ENCODE peak calls at places on chromosomes 3 and 15, in eight cellular contexts. One of them, this sample, is unnamed.

GRCh38 chr15:62569460-62570404 is 404.6 kb upstream of the C2CD4B start:
- DNase-seq in fibroblast of lung: peak; percentile 87
- DNase-seq in A673: no peak
- DNase-seq in GM12878: no peak
- DNase-seq in BJ: peak; percentile 79
- DNase-seq in Panc1: no peak
- DNase-seq in fibroblast of mammary gland: peak; percentile 56
- DNase-seq in AG10803: peak; percentile 94
- DNase-seq in this sample: peak; percentile 95

GRCh38 chr15:81357178-81357686 is 16.8 kb downstream of the TMC3 start:
- DNase-seq in fibroblast of lung: no peak
- DNase-seq in A673: peak; percentile 9
- DNase-seq in GM12878: no peak
- DNase-seq in BJ: no peak
- DNase-seq in Panc1: no peak
- DNase-seq in fibroblast of mammary gland: no peak
- DNase-seq in AG10803: no peak
- DNase-seq in this sample: no peak

GRCh38 chr3:8579101-8579500 is 65.5 kb downstream of the SSUH2 start:
- DNase-seq in fibroblast of lung: peak; percentile 41
- DNase-seq in A673: no peak
- DNase-seq in GM12878: peak; percentile 51
- DNase-seq in BJ: no peak
- DNase-seq in Panc1: no peak
- DNase-seq in fibroblast of mammary gland: no peak
- DNase-seq in AG10803: no peak
- DNase-seq in this sample: no peak

GRCh38 chr15:96053039-96054021 is 277.2 kb upstream of the NR2F2 start:
- DNase-seq in fibroblast of lung: peak; percentile 38
- DNase-seq in A673: peak; percentile 53
- DNase-seq in GM12878: no peak
- DNase-seq in BJ: no peak
- DNase-seq in Panc1: no peak
- DNase-seq in fibroblast of mammary gland: no peak
- DNase-seq in AG10803: no peak
- DNase-seq in this sample: peak; percentile 81

GRCh38 chr3:180543877-180544276 is 58.1 kb upstream of the TTC14 start:
- DNase-seq in fibroblast of lung: no peak
- DNase-seq in A673: no peak
- DNase-seq in GM12878: no peak
- DNase-seq in BJ: no peak
- DNase-seq in Panc1: no peak
- DNase-seq in fibroblast of mammary gland: no peak
- DNase-seq in AG10803: no peak
- DNase-seq in this sample: no peak

GRCh38 chr3:56089739-56090138 is 378.5 kb downstream of the ERC2 start:
- DNase-seq in fibroblast of lung: no peak
- DNase-seq in A673: no peak
- DNase-seq in GM12878: no peak
- DNase-seq in BJ: no peak
- DNase-seq in Panc1: no peak
- DNase-seq in fibroblast of mammary gland: no peak
- DNase-seq in AG10803: no peak
- DNase-seq in this sample: no peak

GRCh38 chr3:124363451-124363850 is 366.8 kb upstream of the UMPS start:
- DNase-seq in fibroblast of lung: peak; percentile 88
- DNase-seq in A673: peak; percentile 26
- DNase-seq in GM12878: no peak
- DNase-seq in BJ: peak; percentile 55
- DNase-seq in Panc1: no peak
- DNase-seq in fibroblast of mammary gland: peak; percentile 90
- DNase-seq in AG10803: peak; percentile 70
- DNase-seq in this sample: peak; percentile 58

GRCh38 chr3:155424041-155424605 is 130.6 kb upstream of the STRIT1 start:
- DNase-seq in fibroblast of lung: no peak
- DNase-seq in A673: no peak
- DNase-seq in GM12878: no peak
- DNase-seq in BJ: no peak
- DNase-seq in Panc1: no peak
- DNase-seq in fibroblast of mammary gland: no peak
- DNase-seq in AG10803: no peak
- DNase-seq in this sample: no peak

GRCh38 chr3:45593708-45594601 is 596 bp upstream of the LIMD1 start:
- DNase-seq in fibroblast of lung: peak; percentile 70
- DNase-seq in A673: peak; percentile 76
- DNase-seq in GM12878: no peak
- DNase-seq in BJ: no peak
- DNase-seq in Panc1: no peak
- DNase-seq in fibroblast of mammary gland: peak; percentile 64
- DNase-seq in AG10803: peak; percentile 70
- DNase-seq in this sample: peak; percentile 68

GRCh38 chr3:131669590-131669989 is 166.8 kb upstream of the MRPL3 start:
- DNase-seq in fibroblast of lung: no peak
- DNase-seq in A673: no peak
- DNase-seq in GM12878: no peak
- DNase-seq in BJ: no peak
- DNase-seq in Panc1: no peak
- DNase-seq in fibroblast of mammary gland: no peak
- DNase-seq in AG10803: no peak
- DNase-seq in this sample: no peak

GRCh38 chr3:123948449-123948848 is 12.6 kb downstream of the CCDC14 start:
- DNase-seq in fibroblast of lung: no peak
- DNase-seq in A673: no peak
- DNase-seq in GM12878: no peak
- DNase-seq in BJ: no peak
- DNase-seq in Panc1: no peak
- DNase-seq in fibroblast of mammary gland: no peak
- DNase-seq in AG10803: no peak
- DNase-seq in this sample: no peak

GRCh38 chr3:64030741-64031140 is 7.4 kb upstream of the PSMD6 start:
- DNase-seq in fibroblast of lung: peak; percentile 46
- DNase-seq in A673: peak; percentile 66
- DNase-seq in GM12878: peak; percentile 41
- DNase-seq in BJ: no peak
- DNase-seq in Panc1: peak; percentile 27
- DNase-seq in fibroblast of mammary gland: peak; percentile 57
- DNase-seq in AG10803: peak; percentile 50
- DNase-seq in this sample: peak; percentile 68
- H3K4me3 ChIP-seq in fibroblast of lung: peak overlapping the region; percentile 13
- H3K4me3 ChIP-seq in A673: no peak overlapping the region
- H3K4me3 ChIP-seq in GM12878: no peak overlapping the region
- H3K4me3 ChIP-seq in BJ: no peak overlapping the region
- H3K4me3 ChIP-seq in Panc1: peak overlapping the region; percentile 30
- H3K4me3 ChIP-seq in fibroblast of mammary gland: no peak overlapping the region
- H3K4me3 ChIP-seq in AG10803: peak overlapping the region; percentile 49
- H3K4me3 ChIP-seq in this sample: peak overlapping the region; percentile 35

GRCh38 chr3:58164199-58164879 is 46.4 kb downstream of the DNASE1L3 start:
- DNase-seq in fibroblast of lung: peak; percentile 78
- DNase-seq in A673: no peak
- DNase-seq in GM12878: no peak
- DNase-seq in BJ: no peak
- DNase-seq in Panc1: peak; percentile 72
- DNase-seq in fibroblast of mammary gland: no peak
- DNase-seq in AG10803: peak; percentile 21
- DNase-seq in this sample: peak; percentile 27
- H3K4me3 ChIP-seq in fibroblast of lung: no peak overlapping the region
- H3K4me3 ChIP-seq in A673: no peak overlapping the region
- H3K4me3 ChIP-seq in GM12878: no peak overlapping the region
- H3K4me3 ChIP-seq in BJ: no peak overlapping the region
- H3K4me3 ChIP-seq in Panc1: peak overlapping the region; percentile 1
- H3K4me3 ChIP-seq in fibroblast of mammary gland: no peak overlapping the region
- H3K4me3 ChIP-seq in AG10803: no peak overlapping the region
- H3K4me3 ChIP-seq in this sample: no peak overlapping the region

GRCh38 chr3:15404767-15405166 is 22.6 kb downstream of the METTL6 start:
- DNase-seq in fibroblast of lung: no peak
- DNase-seq in A673: no peak
- DNase-seq in GM12878: no peak
- DNase-seq in BJ: no peak
- DNase-seq in Panc1: no peak
- DNase-seq in fibroblast of mammary gland: no peak
- DNase-seq in AG10803: no peak
- DNase-seq in this sample: no peak

GRCh38 chr3:15403965-15404364 is 23.4 kb downstream of the METTL6 start:
- DNase-seq in fibroblast of lung: no peak
- DNase-seq in A673: no peak
- DNase-seq in GM12878: no peak
- DNase-seq in BJ: no peak
- DNase-seq in Panc1: no peak
- DNase-seq in fibroblast of mammary gland: no peak
- DNase-seq in AG10803: no peak
- DNase-seq in this sample: no peak

GRCh38 chr3:15405448-15406050 is 21.8 kb downstream of the METTL6 start:
- DNase-seq in fibroblast of lung: peak; percentile 56
- DNase-seq in A673: peak; percentile 73
- DNase-seq in GM12878: no peak
- DNase-seq in BJ: no peak
- DNase-seq in Panc1: no peak
- DNase-seq in fibroblast of mammary gland: peak; percentile 81
- DNase-seq in AG10803: peak; percentile 72
- DNase-seq in this sample: peak; percentile 70

GRCh38 chr3:15409774-15410173 is 17.6 kb downstream of the METTL6 start:
- DNase-seq in fibroblast of lung: no peak
- DNase-seq in A673: no peak
- DNase-seq in GM12878: no peak
- DNase-seq in BJ: no peak
- DNase-seq in Panc1: no peak
- DNase-seq in fibroblast of mammary gland: no peak
- DNase-seq in AG10803: no peak
- DNase-seq in this sample: no peak

GRCh38 chr3:15409239-15409638 is 18.1 kb downstream of the METTL6 start:
- DNase-seq in fibroblast of lung: no peak
- DNase-seq in A673: no peak
- DNase-seq in GM12878: no peak
- DNase-seq in BJ: no peak
- DNase-seq in Panc1: no peak
- DNase-seq in fibroblast of mammary gland: peak; percentile 57
- DNase-seq in AG10803: no peak
- DNase-seq in this sample: peak; percentile 70
- H3K4me3 ChIP-seq in fibroblast of lung: no peak overlapping the region
- H3K4me3 ChIP-seq in A673: no peak overlapping the region
- H3K4me3 ChIP-seq in GM12878: no peak overlapping the region
- H3K4me3 ChIP-seq in BJ: no peak overlapping the region
- H3K4me3 ChIP-seq in Panc1: no peak overlapping the region
- H3K4me3 ChIP-seq in fibroblast of mammary gland: no peak overlapping the region
- H3K4me3 ChIP-seq in AG10803: no peak overlapping the region
- H3K4me3 ChIP-seq in this sample: no peak overlapping the region

GRCh38 chr15:78340243-78341056 is at the start of gene CRABP1:
- DNase-seq in fibroblast of lung: no peak
- DNase-seq in A673: no peak
- DNase-seq in GM12878: no peak
- DNase-seq in BJ: no peak
- DNase-seq in Panc1: no peak
- DNase-seq in fibroblast of mammary gland: no peak
- DNase-seq in AG10803: no peak
- DNase-seq in this sample: no peak
- H3K4me3 ChIP-seq in fibroblast of lung: no peak within 1 kb of the TSS
- H3K4me3 ChIP-seq in A673: peak within 1 kb of the TSS; percentile 58
- H3K4me3 ChIP-seq in GM12878: no peak within 1 kb of the TSS
- H3K4me3 ChIP-seq in BJ: no peak within 1 kb of the TSS
- H3K4me3 ChIP-seq in Panc1: peak within 1 kb of the TSS; percentile 33
- H3K4me3 ChIP-seq in fibroblast of mammary gland: no peak within 1 kb of the TSS
- H3K4me3 ChIP-seq in AG10803: no peak within 1 kb of the TSS
- H3K4me3 ChIP-seq in this sample: no peak within 1 kb of the TSS

GRCh38 chr15:40420071-40420713 is 14.6 kb downstream of the IVD start:
- DNase-seq in fibroblast of lung: no peak
- DNase-seq in A673: no peak
- DNase-seq in GM12878: no peak
- DNase-seq in BJ: no peak
- DNase-seq in Panc1: no peak
- DNase-seq in fibroblast of mammary gland: no peak
- DNase-seq in AG10803: no peak
- DNase-seq in this sample: no peak

GRCh38 chr15:40418126-40418525 is 12.5 kb downstream of the IVD start:
- DNase-seq in fibroblast of lung: no peak
- DNase-seq in A673: no peak
- DNase-seq in GM12878: no peak
- DNase-seq in BJ: no peak
- DNase-seq in Panc1: no peak
- DNase-seq in fibroblast of mammary gland: no peak
- DNase-seq in AG10803: no peak
- DNase-seq in this sample: no peak

GRCh38 chr15:40424483-40425115 is 16.2 kb upstream of the BAHD1 start:
- DNase-seq in fibroblast of lung: no peak
- DNase-seq in A673: no peak
- DNase-seq in GM12878: no peak
- DNase-seq in BJ: no peak
- DNase-seq in Panc1: no peak
- DNase-seq in fibroblast of mammary gland: no peak
- DNase-seq in AG10803: no peak
- DNase-seq in this sample: no peak

GRCh38 chr15:40420793-40421192 is 15.2 kb downstream of the IVD start:
- DNase-seq in fibroblast of lung: no peak
- DNase-seq in A673: no peak
- DNase-seq in GM12878: no peak
- DNase-seq in BJ: no peak
- DNase-seq in Panc1: no peak
- DNase-seq in fibroblast of mammary gland: no peak
- DNase-seq in AG10803: no peak
- DNase-seq in this sample: no peak

GRCh38 chr15:40421246-40422157 is 15.9 kb downstream of the IVD start:
- DNase-seq in fibroblast of lung: peak; percentile 44
- DNase-seq in A673: peak; percentile 78
- DNase-seq in GM12878: no peak
- DNase-seq in BJ: no peak
- DNase-seq in Panc1: peak; percentile 45
- DNase-seq in fibroblast of mammary gland: peak; percentile 60
- DNase-seq in AG10803: peak; percentile 48
- DNase-seq in this sample: peak; percentile 66
- H3K4me3 ChIP-seq in fibroblast of lung: no peak overlapping the region
- H3K4me3 ChIP-seq in A673: no peak overlapping the region
- H3K4me3 ChIP-seq in GM12878: no peak overlapping the region
- H3K4me3 ChIP-seq in BJ: no peak overlapping the region
- H3K4me3 ChIP-seq in Panc1: peak overlapping the region; percentile 41
- H3K4me3 ChIP-seq in fibroblast of mammary gland: no peak overlapping the region
- H3K4me3 ChIP-seq in AG10803: no peak overlapping the region
- H3K4me3 ChIP-seq in this sample: peak overlapping the region; percentile 25

GRCh38 chr3:50139308-50139707 is 15.8 kb upstream of the SEMA3F start:
- DNase-seq in fibroblast of lung: no peak
- DNase-seq in A673: no peak
- DNase-seq in GM12878: no peak
- DNase-seq in BJ: no peak
- DNase-seq in Panc1: no peak
- DNase-seq in fibroblast of mammary gland: no peak
- DNase-seq in AG10803: no peak
- DNase-seq in this sample: no peak
- H3K4me3 ChIP-seq in fibroblast of lung: no peak overlapping the region
- H3K4me3 ChIP-seq in A673: no peak overlapping the region
- H3K4me3 ChIP-seq in GM12878: no peak overlapping the region
- H3K4me3 ChIP-seq in BJ: no peak overlapping the region
- H3K4me3 ChIP-seq in Panc1: no peak overlapping the region
- H3K4me3 ChIP-seq in fibroblast of mammary gland: no peak overlapping the region
- H3K4me3 ChIP-seq in AG10803: no peak overlapping the region
- H3K4me3 ChIP-seq in this sample: no peak overlapping the region

GRCh38 chr15:82537351-82537908 is 2.8 kb downstream of the RPS17 start:
- DNase-seq in fibroblast of lung: no peak
- DNase-seq in A673: no peak
- DNase-seq in GM12878: no peak
- DNase-seq in BJ: no peak
- DNase-seq in Panc1: no peak
- DNase-seq in fibroblast of mammary gland: no peak
- DNase-seq in AG10803: no peak
- DNase-seq in this sample: no peak
- H3K4me3 ChIP-seq in fibroblast of lung: peak overlapping the region; percentile 97
- H3K4me3 ChIP-seq in A673: no peak overlapping the region
- H3K4me3 ChIP-seq in GM12878: peak overlapping the region; percentile 99
- H3K4me3 ChIP-seq in BJ: no peak overlapping the region
- H3K4me3 ChIP-seq in Panc1: peak overlapping the region; percentile 11
- H3K4me3 ChIP-seq in fibroblast of mammary gland: no peak overlapping the region
- H3K4me3 ChIP-seq in AG10803: no peak overlapping the region
- H3K4me3 ChIP-seq in this sample: no peak overlapping the region